ENCODE peak calls at places on chromosomes 12 and 14, in four cellular contexts. Z, I, C and F are unnamed samples.

GRCh38 chr14:101731187-101732080 is 30.1 kb upstream of the PPP2R5C start:
- DNase-seq in Z (peak), I (peak), C (peak), F (no peak)

GRCh38 chr12:6535960-6536847 is 1.9 kb downstream of the GAPDH start:
- DNase-seq in I (no peak), Z (no peak), C (peak), F (no peak)

GRCh38 chr12:118055144-118055557 is 5.8 kb downstream of the WSB2 start:
- DNase-seq in C (peak), Z (no peak), I (peak), F (peak)

GRCh38 chr12:95487024-95487423 is 13.1 kb downstream of the METAP2 start:
- DNase-seq in I (no peak), Z (no peak), C (no peak), F (no peak)

GRCh38 chr12:103505371-103506236 is 9.8 kb upstream of the C12orf42 start:
- DNase-seq in I (no peak), Z (peak), C (no peak), F (no peak)

GRCh38 chr12:59548930-59549329 is 46.9 kb upstream of the SLC16A7 start:
- DNase-seq in Z (no peak), C (no peak), I (no peak), F (no peak)

GRCh38 chr14:100140452-100141132 is 18.9 kb downstream of the DEGS2 start:
- DNase-seq in Z (no peak), C (peak), I (peak), F (no peak)

GRCh38 chr14:85533821-85534271 is 3.9 kb downstream of the FLRT2 start:
- DNase-seq in C (no peak), I (no peak), Z (no peak), F (no peak)

GRCh38 chr14:100738704-100739131 is 12.0 kb downstream of the DLK1 start:
- DNase-seq in Z (no peak), I (no peak), C (no peak), F (no peak)

GRCh38 chr12:76030378-76031080 is 1.0 kb downstream of the PHLDA1 start:
- DNase-seq in C (no peak), I (no peak), Z (no peak), F (peak)

GRCh38 chr12:6699989-6700645 is 498 bp downstream of the PIANP start:
- DNase-seq in C (no peak), Z (no peak), I (peak), F (no peak)

GRCh38 chr14:76550534-76550933 is 174.6 kb downstream of the ESRRB start:
- DNase-seq in C (no peak), Z (no peak), I (no peak), F (no peak)

GRCh38 chr12:84960918-84961317 is 48.3 kb upstream of the SLC6A15 start:
- DNase-seq in C (no peak), Z (no peak), I (no peak), F (no peak)

GRCh38 chr12:27460471-27460978 is 14.0 kb downstream of the SMCO2 start:
- DNase-seq in C (no peak), I (no peak), Z (peak), F (no peak)

GRCh38 chr12:78209851-78210493 is 379.3 kb downstream of the NAV3 start:
- DNase-seq in Z (no peak), C (no peak), I (no peak), F (no peak)

GRCh38 chr14:102222751-102223150 is 82.2 kb downstream of the MOK start:
- DNase-seq in Z (no peak), C (no peak), I (no peak), F (no peak)

GRCh38 chr14:91264151-91265150 is 19.9 kb upstream of the GPR68 start:
- DNase-seq in I (peak), Z (no peak), C (no peak), F (no peak)

GRCh38 chr12:65464930-65465329 is 186.4 kb downstream of the MSRB3 start:
- DNase-seq in I (no peak), C (no peak), Z (no peak), F (no peak)

GRCh38 chr12:129870146-129870545 is 33.7 kb downstream of the TMEM132D start:
- DNase-seq in Z (no peak), I (no peak), C (no peak), F (no peak)

GRCh38 chr14:36553650-36554260 is 28.7 kb downstream of the NKX2-8 start:
- DNase-seq in Z (no peak), I (peak), C (peak), F (peak)

GRCh38 chr14:72892879-72893635 is 844 bp downstream of the DPF3 start:
- DNase-seq in I (peak), Z (no peak), C (no peak), F (peak)

GRCh38 chr12:6695313-6696045 is 5.1 kb downstream of the PIANP start:
- DNase-seq in I (no peak), Z (no peak), C (no peak), F (no peak)

GRCh38 chr12:2752676-2753371 is 41.9 kb upstream of the FKBP4 start:
- DNase-seq in C (peak), I (peak), Z (no peak), F (peak)
- TF ChIP-seq FOXK2 in C (no peak), I (no peak), Z (no peak), F (no peak)

DNA sequence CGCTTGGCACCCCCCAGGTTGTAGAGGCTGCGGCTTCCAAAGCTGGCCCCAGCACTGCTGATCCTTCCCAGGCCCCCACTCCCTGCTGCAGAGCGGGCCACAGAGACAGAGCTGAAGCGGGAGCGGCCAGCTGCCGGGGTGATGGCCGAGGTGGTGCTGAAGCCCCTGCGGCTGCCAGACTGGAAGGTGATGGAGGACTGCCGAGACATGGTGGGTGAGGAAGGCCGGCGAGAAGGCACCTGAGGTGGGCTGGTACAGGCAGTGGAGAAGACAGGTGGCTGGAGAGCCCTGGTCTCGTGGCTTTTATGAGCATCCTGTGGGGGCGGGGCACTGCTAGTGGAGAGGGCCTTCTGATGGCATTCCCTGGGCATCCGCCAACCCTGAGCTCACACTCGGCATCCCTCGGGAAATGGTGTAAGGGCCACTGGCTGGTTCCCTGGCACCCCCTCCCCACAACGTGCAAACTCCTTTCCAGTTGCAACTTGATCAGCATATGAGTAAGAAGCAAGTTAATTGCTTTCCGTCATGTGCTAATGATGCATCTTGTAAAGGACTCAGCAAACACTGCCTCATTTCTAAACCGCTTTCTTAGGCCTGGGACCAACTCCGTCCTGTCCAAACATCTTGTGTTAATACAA is at the start of gene KRT75:
- DNase-seq in I (no peak), C (no peak), Z (no peak), F (no peak)
- TF ChIP-seq BHLHE40 in I (no peak), C (no peak), Z (no peak), F (no peak)

DNA sequence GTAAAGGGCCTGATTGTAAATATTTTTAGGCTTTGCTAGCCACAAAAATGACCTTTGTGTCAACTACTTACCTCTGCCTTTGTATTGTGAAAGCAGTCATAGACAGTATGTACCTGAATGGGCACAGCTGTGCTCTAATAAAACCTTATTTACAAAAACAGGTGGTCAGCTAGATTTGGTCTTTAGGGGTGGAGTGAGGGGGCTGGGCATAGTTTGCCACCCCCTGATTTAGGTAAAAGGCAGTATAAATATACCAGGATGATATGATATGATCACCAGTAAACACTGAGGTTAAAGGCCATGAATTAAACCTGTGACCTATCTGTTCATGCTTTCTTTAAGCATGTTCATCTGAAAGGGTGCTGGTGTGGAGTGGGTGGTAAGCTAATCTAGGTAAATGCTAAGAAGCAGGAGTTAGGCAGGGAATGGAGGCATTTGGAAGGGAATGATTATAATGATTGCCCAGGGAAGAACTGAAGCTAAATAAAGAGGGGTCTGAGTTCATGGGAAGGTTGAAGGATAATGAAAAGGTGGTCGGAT is 77.1 kb upstream of the BCAT1 start:
- DNase-seq in C (no peak), Z (no peak), I (no peak), F (no peak)
- TF ChIP-seq FOXK2 in C (no peak), Z (no peak), I (no peak), F (no peak)

GRCh38 chr12:68239309-68239708 is 13.7 kb upstream of the IL26 start:
- DNase-seq in Z (no peak), C (no peak), I (no peak), F (no peak)
- TF ChIP-seq BHLHE40 in Z (no peak), C (no peak), I (no peak), F (no peak)

DNA sequence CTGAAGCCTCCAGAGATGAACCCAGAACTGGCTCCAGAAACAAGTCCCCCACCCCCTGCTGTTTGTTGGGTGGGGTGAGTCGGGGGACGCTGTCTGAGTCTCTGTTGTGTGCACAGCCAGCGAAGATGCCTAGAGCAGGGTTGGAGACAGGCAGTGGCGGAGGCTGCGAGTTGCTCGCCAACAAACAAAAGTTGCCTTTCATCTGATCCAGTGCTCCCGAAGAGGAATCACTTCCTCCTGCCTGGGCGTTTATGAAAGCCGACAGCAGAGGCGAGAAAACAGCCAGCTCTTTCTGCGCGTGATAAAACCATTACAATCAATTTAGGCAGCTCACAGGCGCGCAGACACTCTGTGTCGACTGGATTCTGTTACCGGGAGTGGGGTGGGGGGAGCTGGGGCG is 678.7 kb downstream of the MED13L start:
- DNase-seq in I (no peak), Z (no peak), C (no peak), F (no peak)
- TF ChIP-seq FOXK2 in I (no peak), Z (no peak), C (no peak), F (no peak)